ENCODE peak calls at places on chromosome 2, in eight cellular contexts. V is activated T-cell treated with anti-CD3 and anti-CD28 coated beads for 24 hours; W is activated T-helper 1 cell treated with anti-CD3 and anti-CD28 coated beads, Interleukin-12 subunit alpha, Interleukin-12 subunit beta, Interleukin-2, Interleukin-4 antibody, amounts not matched to agents 30 ng/mL and 10 ng/mL and 1 ng/mL, durations not matched to agents 14 hours and 24 hours and 36 hours; P is stomach; L is mucosa of gallbladder; N is NCI-H1092 treated with DMSO at 0.1 percent for 48 hours; B is astrocyte; S is A549. F is an unnamed sample.

GRCh38 chr2:58206785-58207184 is 34.3 kb downstream of the FANCL start:
- DNase-seq in S (no peak), N (no peak), W (no peak), L (no peak), P (no peak), B (no peak), V (no peak), F (no peak)

GRCh38 chr2:55123851-55124269 is 73.6 kb upstream of the RTN4 start:
- DNase-seq in L (no peak), W (no peak), B (no peak), P (no peak), N (no peak), V (no peak), S (no peak), F (no peak)

GRCh38 chr2:119721904-119722303 is 37.8 kb upstream of the PTPN4 start:
- DNase-seq in S (no peak), P (no peak), W (no peak), L (no peak), V (no peak), B (no peak), N (no peak), F (no peak)

GRCh38 chr2:56410140-56410539 is 226.3 kb downstream of the CCDC85A start:
- DNase-seq in W (no peak), B (peak; percentile 20), N (no peak), L (no peak), P (no peak), S (no peak), V (no peak), F (peak; percentile 42)

GRCh38 chr2:149679286-149679685 is 91.7 kb upstream of the MMADHC start:
- DNase-seq in L (no peak), N (no peak), B (peak; percentile 49), P (no peak), S (no peak), V (no peak), W (no peak), F (peak; percentile 75)

GRCh38 chr2:135822855-135823254 is 14.1 kb downstream of the LCT start:
- DNase-seq in V (no peak), L (no peak), P (no peak), B (no peak), N (no peak), S (no peak), W (no peak), F (no peak)

GRCh38 chr2:127165539-127165935 is 54.6 kb downstream of the CYP27C1 start:
- DNase-seq in B (no peak), P (no peak), L (no peak), N (peak; percentile 71), V (no peak), S (no peak), W (no peak), F (no peak)

GRCh38 chr2:127669056-127669455 is 6.3 kb downstream of the LIMS2 start:
- DNase-seq in P (no peak), B (no peak), L (no peak), V (no peak), S (no peak), W (no peak), N (no peak), F (no peak)

GRCh38 chr2:218006741-218007140 is 3.9 kb upstream of the TNS1 start:
- DNase-seq in V (no peak), L (no peak), W (no peak), P (no peak), N (no peak), B (peak; percentile 72), S (no peak), F (peak; percentile 89)

GRCh38 chr2:109500910-109501309 is 112.9 kb downstream of the SEPTIN10 start:
- DNase-seq in W (no peak), V (no peak), P (no peak), S (no peak), B (no peak), L (no peak), N (no peak), F (no peak)

GRCh38 chr2:88464166-88464565 is 11.7 kb upstream of the FOXI3 start:
- DNase-seq in L (no peak), N (no peak), P (no peak), W (no peak), B (no peak), V (no peak), S (no peak), F (no peak)

GRCh38 chr2:106264203-106264602 is 70.1 kb upstream of the UXS1 start:
- DNase-seq in N (no peak), V (no peak), P (no peak), W (no peak), B (no peak), L (no peak), S (no peak), F (no peak)

GRCh38 chr2:100018794-100019193 is 123.6 kb downstream of the AFF3 start:
- DNase-seq in B (peak; percentile 74), P (no peak), V (no peak), N (no peak), L (no peak), S (no peak), W (no peak), F (peak; percentile 67)

GRCh38 chr2:138867341-138867740 is 87.2 kb upstream of the NXPH2 start:
- DNase-seq in P (no peak), S (no peak), N (no peak), V (no peak), W (no peak), B (no peak), L (no peak), F (no peak)

GRCh38 chr2:177692828-177693269 is 300.3 kb downstream of the AGPS start:
- DNase-seq in S (peak; percentile 46), V (no peak), P (no peak), W (no peak), L (no peak), N (no peak), B (no peak), F (peak; percentile 5)

GRCh38 chr2:44840186-44840850 is 101.2 kb upstream of the SIX3 start:
- DNase-seq in W (no peak), V (no peak), B (no peak), P (no peak), L (no peak), S (no peak), N (no peak), F (no peak)

GRCh38 chr2:45923701-45924100 is 272.2 kb downstream of the PRKCE start:
- DNase-seq in P (no peak), L (no peak), S (no peak), B (peak; percentile 47), N (no peak), V (no peak), W (no peak), F (no peak)

GRCh38 chr2:3652896-3653625 is 4.9 kb upstream of the ALLC start:
- DNase-seq in B (no peak), P (no peak), W (no peak), V (no peak), S (no peak), L (no peak), N (no peak), F (no peak)

GRCh38 chr2:10721344-10722251 is at the start of gene ATP6V1C2:
- DNase-seq in V (no peak), N (no peak), P (peak; percentile 78), B (no peak), S (peak; percentile 40), W (no peak), L (no peak), F (no peak)

GRCh38 chr2:225889452-225889851 is 489.9 kb downstream of the NYAP2 start:
- DNase-seq in W (no peak), P (no peak), N (no peak), S (peak; percentile 10), B (peak; percentile 80), V (no peak), L (peak; percentile 30), F (peak; percentile 77)

GRCh38 chr2:120939595-120940318 is 204.1 kb downstream of the GLI2 start:
- DNase-seq in N (no peak), B (peak; percentile 92), V (no peak), W (no peak), L (no peak), P (no peak), S (peak; percentile 56), F (peak; percentile 94)

GRCh38 chr2:189474526-189474925 is 33.3 kb downstream of the WDR75 start:
- DNase-seq in W (no peak), S (no peak), B (no peak), V (no peak), P (no peak), N (no peak), L (no peak), F (no peak)

GRCh38 chr2:156229724-156230362 is 102.7 kb downstream of the NR4A2 start:
- DNase-seq in L (no peak), P (no peak), N (no peak), S (no peak), W (no peak), V (no peak), B (no peak), F (peak; percentile 3)

GRCh38 chr2:144414324-144414845 is 105.5 kb downstream of the ZEB2 start:
- DNase-seq in V (no peak), S (no peak), L (no peak), N (no peak), W (no peak), P (no peak), B (peak; percentile 92), F (peak; percentile 98)

GRCh38 chr2:152513681-152514080 is 178.7 kb downstream of the FMNL2 start:
- DNase-seq in S (peak; percentile 29), B (peak; percentile 71), L (no peak), N (peak; percentile 7), W (no peak), P (no peak), V (no peak), F (peak; percentile 71)

GRCh38 chr2:72003796-72004195 is 143.9 kb downstream of the CYP26B1 start:
- DNase-seq in W (no peak), P (no peak), V (no peak), N (no peak), S (no peak), L (no peak), B (no peak), F (no peak)

GRCh38 chr2:67709835-67710234 is 312.7 kb downstream of the ETAA1 start:
- DNase-seq in N (no peak), S (no peak), L (no peak), P (no peak), B (no peak), V (no peak), W (no peak), F (no peak)

GRCh38 chr2:72097276-72097675 is 50.4 kb downstream of the CYP26B1 start:
- DNase-seq in P (no peak), W (no peak), V (no peak), L (no peak), N (no peak), S (no peak), B (no peak), F (no peak)

GRCh38 chr2:120745420-120746178 is 9.9 kb downstream of the GLI2 start:
- DNase-seq in B (no peak), S (no peak), L (no peak), N (no peak), P (no peak), W (no peak), V (no peak), F (no peak)

GRCh38 chr2:162072181-162072702 is 1.8 kb downstream of the DPP4 start:
- DNase-seq in S (no peak), W (no peak), V (no peak), L (no peak), P (no peak), N (no peak), B (peak; percentile 78), F (peak; percentile 91)

GRCh38 chr2:39724828-39725144 is 54.3 kb downstream of the THUMPD2 start:
- DNase-seq in N (no peak), W (no peak), S (no peak), P (no peak), V (no peak), L (no peak), B (peak; percentile 78), F (no peak)

GRCh38 chr2:12265646-12266045 is 451.1 kb upstream of the TRIB2 start:
- DNase-seq in P (no peak), N (no peak), B (no peak), W (no peak), V (no peak), L (no peak), S (no peak), F (peak; percentile 46)

GRCh38 chr2:24813645-24814257 is 20.5 kb downstream of the CENPO start:
- DNase-seq in W (no peak), P (no peak), S (no peak), N (no peak), V (no peak), L (no peak), B (no peak), F (no peak)

GRCh38 chr2:239079671-239080294 is 231.9 kb downstream of the TWIST2 start:
- DNase-seq in N (no peak), L (no peak), V (no peak), W (no peak), B (no peak), S (no peak), P (no peak), F (no peak)